ENCODE peak calls at places on chromosomes 5 and 9, in nine cellular contexts. T is tibial nerve, I is stomach, V is H54, A is A549, U is thyroid gland, Q is IMR-90, N is heart left ventricle, F is sigmoid colon. R is an unnamed sample.

GRCh38 chr9:33229359-33230120 is 10.4 kb upstream of the SPINK4 start:
- DNase-seq in T (no peak), I (peak), V (no peak), A (peak), U (peak), Q (no peak), N (no peak), F (no peak), R (no peak)

GRCh38 chr9:77896269-77897245 is 135.1 kb downstream of the GNAQ start:
- DNase-seq in T (no peak), I (no peak), V (no peak), A (no peak), U (peak), Q (no peak), N (no peak), F (no peak), R (no peak)

GRCh38 chr5:16856531-16856930 is 79.6 kb downstream of the MYO10 start:
- DNase-seq in T (no peak), I (no peak), V (peak), A (no peak), U (peak), Q (peak), N (no peak), F (no peak), R (no peak)

GRCh38 chr9:77785341-77785740 is 137.2 kb upstream of the GNA14 start:
- DNase-seq in T (no peak), I (no peak), V (no peak), A (no peak), U (no peak), Q (no peak), N (no peak), F (no peak), R (no peak)

GRCh38 chr5:33937017-33937699 is 972 bp downstream of the RXFP3 start:
- DNase-seq in T (no peak), I (no peak), V (no peak), A (no peak), U (no peak), Q (no peak), N (no peak), F (no peak), R (no peak)

GRCh38 chr9:94833802-94834201 is 107.3 kb downstream of the AOPEP start:
- DNase-seq in T (no peak), I (no peak), V (no peak), A (no peak), U (no peak), Q (no peak), N (no peak), F (no peak), R (no peak)

GRCh38 chr5:146344155-146345118 is 5.8 kb downstream of the POU4F3 start:
- DNase-seq in T (no peak), I (no peak), V (no peak), A (no peak), U (no peak), Q (no peak), N (no peak), F (no peak), R (no peak)

GRCh38 chr5:143001764-143002351 is 231.7 kb downstream of the ARHGAP26 start:
- DNase-seq in T (no peak), I (no peak), V (peak), A (no peak), U (no peak), Q (peak), N (no peak), F (no peak), R (no peak)

GRCh38 chr9:15373881-15374280 is 48.8 kb upstream of the SNAPC3 start:
- DNase-seq in T (no peak), I (no peak), V (no peak), A (no peak), U (no peak), Q (peak), N (no peak), F (no peak), R (no peak)

GRCh38 chr5:67578011-67578410 is 381.4 kb upstream of the CD180 start:
- DNase-seq in T (no peak), I (no peak), V (no peak), A (no peak), U (no peak), Q (no peak), N (no peak), F (no peak), R (no peak)

GRCh38 chr5:116037236-116037822 is 5.1 kb downstream of the ARL14EPL start:
- DNase-seq in T (no peak), I (no peak), V (no peak), A (no peak), U (no peak), Q (no peak), N (no peak), F (no peak), R (no peak)

GRCh38 chr5:179668404-179668803 is 12.4 kb downstream of the CBY3 start:
- DNase-seq in T (peak), I (peak), V (peak), A (peak), U (peak), Q (peak), N (no peak), F (no peak), R (no peak)

GRCh38 chr5:123700624-123701023 is 188.6 kb downstream of the CSNK1G3 start:
- DNase-seq in T (no peak), I (no peak), V (peak), A (peak), U (no peak), Q (peak), N (no peak), F (no peak), R (no peak)

GRCh38 chr5:133244242-133244641 is 192.4 kb downstream of the HSPA4 start:
- DNase-seq in T (no peak), I (no peak), V (no peak), A (no peak), U (no peak), Q (peak), N (no peak), F (no peak), R (no peak)

GRCh38 chr9:110317921-110318320 is 19.7 kb downstream of the TXNDC8 start:
- DNase-seq in T (no peak), I (no peak), V (no peak), A (no peak), U (no peak), Q (no peak), N (no peak), F (no peak), R (no peak)

GRCh38 chr5:158884827-158885512 is 214.7 kb downstream of the EBF1 start:
- DNase-seq in T (no peak), I (no peak), V (no peak), A (no peak), U (no peak), Q (no peak), N (no peak), F (no peak), R (no peak)

GRCh38 chr9:76401580-76402354 is 7.5 kb upstream of the RFK start:
- DNase-seq in T (no peak), I (no peak), V (peak), A (no peak), U (no peak), Q (peak), N (no peak), F (no peak), R (peak)

GRCh38 chr5:141514330-141515111 is 25.6 kb downstream of the PCDHGC5 start:
- DNase-seq in T (peak), I (no peak), V (no peak), A (no peak), U (peak), Q (peak), N (no peak), F (no peak), R (no peak)

GRCh38 chr9:126599047-126599650 is 14.6 kb upstream of the LMX1B start:
- DNase-seq in T (no peak), I (no peak), V (no peak), A (no peak), U (no peak), Q (no peak), N (no peak), F (no peak), R (no peak)

GRCh38 chr9:134604834-134605233 is 36.8 kb upstream of the COL5A1 start:
- DNase-seq in T (peak), I (peak), V (no peak), A (no peak), U (no peak), Q (no peak), N (no peak), F (no peak), R (peak)

GRCh38 chr9:32584784-32585183 is 11.8 kb upstream of the NDUFB6 start:
- DNase-seq in T (no peak), I (no peak), V (no peak), A (no peak), U (no peak), Q (peak), N (no peak), F (no peak), R (no peak)

DNA sequence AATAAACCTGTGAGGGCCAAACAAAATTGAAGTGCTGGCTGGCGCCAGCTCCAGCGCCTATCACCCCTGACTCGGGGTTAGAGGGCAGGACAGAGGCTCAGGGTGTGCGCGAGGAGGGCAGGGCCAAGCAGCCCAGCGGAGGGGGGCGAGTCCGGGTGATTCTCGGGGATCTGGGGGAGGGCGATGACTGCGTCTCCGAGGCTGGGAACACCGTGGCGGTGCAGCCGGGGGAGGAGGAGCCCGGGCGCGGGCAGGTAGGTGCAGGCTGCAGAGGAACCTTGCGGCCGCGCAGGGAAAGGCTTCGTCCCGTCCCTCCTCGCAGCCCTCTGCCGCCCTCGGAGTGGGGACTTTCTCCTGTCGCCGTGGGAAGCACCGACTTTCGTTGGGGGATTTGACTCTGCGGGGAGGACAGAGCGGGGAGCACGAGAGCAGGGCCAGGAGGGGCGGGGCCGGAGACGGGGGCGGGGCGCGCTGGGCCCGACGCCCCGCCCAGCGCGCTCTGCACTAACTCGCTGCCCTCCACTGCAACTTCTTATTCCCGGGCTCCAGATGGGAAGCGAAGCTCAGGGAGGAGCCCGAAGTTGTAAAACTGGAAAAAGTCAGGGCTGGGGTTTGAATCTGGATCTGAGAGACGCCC is 5.3 kb downstream of the RGS14 start:
- DNase-seq in T (peak), I (peak), V (no peak), A (peak), U (peak), Q (no peak), N (peak), F (peak), R (peak)
- TF ChIP-seq POLR2A in T (no peak), I (no peak), V (no peak), A (no peak), U (peak), Q (no peak), N (no peak), F (no peak), R (no peak)

DNA sequence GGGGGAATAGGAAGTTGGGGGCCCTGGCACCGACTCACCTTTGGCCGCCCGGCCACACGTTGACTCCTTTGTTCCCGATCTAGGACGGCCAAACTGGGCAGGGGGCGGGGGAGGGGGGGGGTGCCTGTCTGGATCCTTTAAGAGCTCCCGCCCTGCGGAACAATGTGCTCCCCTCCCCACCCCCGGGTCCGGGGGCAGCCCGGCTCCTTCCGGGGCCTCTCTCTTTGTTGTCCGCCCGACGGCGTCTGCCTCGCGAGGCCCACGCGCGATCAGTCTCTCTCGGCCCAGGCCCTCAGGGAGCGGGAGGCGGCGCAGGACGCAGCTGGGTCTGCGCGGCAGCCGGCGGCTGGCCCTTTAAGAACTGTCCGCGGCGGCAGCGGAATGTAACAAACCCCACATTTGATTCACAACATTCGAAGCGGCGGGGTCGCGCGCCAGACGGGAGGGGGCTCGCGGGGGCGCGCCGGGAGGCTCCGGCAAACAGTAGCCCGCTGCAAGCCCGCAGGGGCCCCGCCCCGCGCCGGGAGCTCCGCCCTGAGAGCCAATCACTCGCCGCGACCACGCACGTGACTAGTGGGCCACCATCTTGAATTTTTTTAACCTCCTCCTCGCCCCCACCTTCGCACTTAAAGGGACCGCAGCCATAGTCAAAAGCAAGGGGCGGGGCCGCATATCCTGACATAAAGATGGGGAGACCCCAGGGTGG is at the start of gene RNF44:
- DNase-seq in T (peak), I (peak), V (peak), A (peak), U (peak), Q (peak), N (peak), F (peak), R (peak)
- TF ChIP-seq POLR2A in T (peak), I (no peak), V (no peak), A (peak), U (peak), Q (no peak), N (no peak), F (peak), R (peak)

DNA sequence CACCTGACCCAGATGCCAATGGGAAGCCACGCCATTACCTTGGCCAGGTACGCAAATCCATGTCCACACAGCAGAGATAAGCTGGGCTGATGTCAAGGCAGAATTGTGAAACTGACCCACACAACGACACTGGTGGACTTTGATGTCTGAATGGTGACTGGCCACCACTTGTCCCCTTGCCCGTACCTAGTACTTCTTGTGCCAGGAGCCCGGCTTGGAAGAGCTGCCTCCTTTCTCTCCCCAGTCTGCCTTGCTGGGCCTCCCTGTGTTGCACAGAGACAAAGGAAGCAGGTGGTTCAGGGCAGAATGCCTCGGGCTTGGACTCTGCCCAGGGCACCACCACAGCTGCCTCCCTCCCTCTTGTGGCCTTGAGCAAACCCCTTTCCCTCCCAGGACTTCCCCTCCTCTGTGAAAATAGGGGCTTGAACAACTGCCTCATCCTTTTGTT is 23.3 kb downstream of the PTGES2 start:
- DNase-seq in T (no peak), I (peak), V (no peak), A (no peak), U (peak), Q (no peak), N (peak), F (no peak), R (no peak)
- TF ChIP-seq POLR2A in T (no peak), I (no peak), V (no peak), A (no peak), U (no peak), Q (no peak), N (no peak), F (no peak), R (peak)

DNA sequence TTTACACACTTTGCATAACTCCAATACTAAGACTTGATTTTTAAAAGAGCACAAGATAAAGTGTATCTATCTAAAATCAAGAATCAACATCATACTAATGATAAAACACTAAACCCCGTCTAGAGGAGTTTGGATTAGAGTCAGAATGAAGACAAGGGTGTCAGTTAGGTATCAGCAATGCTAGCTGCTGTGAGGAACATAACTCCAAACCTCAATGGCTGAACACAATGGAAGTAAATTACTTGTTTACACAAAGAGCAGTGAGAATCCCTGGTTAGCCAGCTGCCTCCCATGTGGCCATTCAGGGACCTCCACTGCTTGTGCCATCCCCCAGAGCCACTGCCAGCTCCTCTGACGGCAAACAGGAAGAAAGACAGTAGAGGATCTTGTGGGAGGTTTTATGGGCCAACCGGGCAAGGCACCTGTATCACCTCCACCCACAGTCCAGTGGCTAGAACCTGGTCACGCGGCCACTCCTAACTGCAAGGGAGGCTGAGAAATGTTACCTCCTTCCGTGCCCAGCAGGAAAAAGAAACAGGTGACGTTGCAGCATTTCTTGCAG is 24.0 kb upstream of the GRHPR start:
- DNase-seq in T (no peak), I (no peak), V (no peak), A (no peak), U (no peak), Q (no peak), N (no peak), F (no peak), R (no peak)
- TF ChIP-seq POLR2A in T (no peak), I (no peak), V (no peak), A (no peak), U (no peak), Q (no peak), N (no peak), F (no peak), R (no peak)

DNA sequence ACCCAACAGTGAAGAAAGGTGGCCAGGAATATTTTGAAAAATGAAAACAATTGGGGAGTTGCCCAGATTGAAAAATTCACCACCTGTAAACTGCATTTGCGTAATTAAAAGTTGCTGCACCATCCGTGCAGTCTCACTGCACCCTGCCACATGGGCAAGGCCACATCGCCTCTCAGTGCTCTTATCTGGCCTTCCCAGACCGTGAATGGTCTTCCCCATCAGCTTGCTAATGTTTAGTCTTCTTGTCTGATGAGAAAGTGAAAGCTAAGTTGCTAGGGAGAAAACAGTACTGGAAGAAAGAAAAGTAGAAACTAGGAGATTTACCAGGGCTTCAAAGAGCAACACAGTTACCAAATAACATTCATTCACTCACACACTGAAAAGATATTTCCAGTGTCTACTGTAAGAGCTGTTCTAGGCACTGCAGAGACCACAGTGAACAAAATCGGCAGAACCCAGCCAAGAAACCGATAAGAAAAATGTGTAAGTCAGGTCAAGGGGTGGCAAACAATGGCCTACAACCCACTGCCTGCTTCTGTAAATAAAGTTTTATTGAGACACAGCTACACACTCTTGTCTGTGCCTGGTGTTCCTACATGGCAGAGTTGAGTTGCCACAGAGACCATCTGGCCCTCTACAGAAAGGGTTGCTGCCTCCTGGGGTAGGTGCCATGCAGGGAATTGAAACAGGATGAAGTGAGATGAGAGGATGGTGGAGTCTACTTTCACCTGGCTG is 51.2 kb upstream of the CTSL start:
- DNase-seq in T (no peak), I (no peak), V (no peak), A (no peak), U (no peak), Q (peak), N (no peak), F (no peak), R (no peak)
- TF ChIP-seq POLR2A in T (no peak), I (no peak), V (no peak), A (no peak), U (no peak), Q (no peak), N (no peak), F (no peak), R (no peak)

GRCh38 chr5:90933298-90933697 is 374.7 kb downstream of the ADGRV1 start:
- DNase-seq in T (no peak), I (no peak), V (no peak), A (no peak), U (no peak), Q (no peak), N (no peak), F (no peak), R (no peak)

GRCh38 chr5:90932052-90932699 is 373.6 kb downstream of the ADGRV1 start:
- DNase-seq in T (peak), I (peak), V (peak), A (peak), U (peak), Q (peak), N (no peak), F (peak), R (no peak)

GRCh38 chr5:90934091-90934719 is 375.6 kb downstream of the ADGRV1 start:
- DNase-seq in T (no peak), I (no peak), V (no peak), A (no peak), U (no peak), Q (no peak), N (no peak), F (no peak), R (no peak)

GRCh38 chr5:90930062-90930461 is 371.5 kb downstream of the ADGRV1 start:
- DNase-seq in T (no peak), I (no peak), V (no peak), A (no peak), U (no peak), Q (no peak), N (no peak), F (no peak), R (no peak)

DNA sequence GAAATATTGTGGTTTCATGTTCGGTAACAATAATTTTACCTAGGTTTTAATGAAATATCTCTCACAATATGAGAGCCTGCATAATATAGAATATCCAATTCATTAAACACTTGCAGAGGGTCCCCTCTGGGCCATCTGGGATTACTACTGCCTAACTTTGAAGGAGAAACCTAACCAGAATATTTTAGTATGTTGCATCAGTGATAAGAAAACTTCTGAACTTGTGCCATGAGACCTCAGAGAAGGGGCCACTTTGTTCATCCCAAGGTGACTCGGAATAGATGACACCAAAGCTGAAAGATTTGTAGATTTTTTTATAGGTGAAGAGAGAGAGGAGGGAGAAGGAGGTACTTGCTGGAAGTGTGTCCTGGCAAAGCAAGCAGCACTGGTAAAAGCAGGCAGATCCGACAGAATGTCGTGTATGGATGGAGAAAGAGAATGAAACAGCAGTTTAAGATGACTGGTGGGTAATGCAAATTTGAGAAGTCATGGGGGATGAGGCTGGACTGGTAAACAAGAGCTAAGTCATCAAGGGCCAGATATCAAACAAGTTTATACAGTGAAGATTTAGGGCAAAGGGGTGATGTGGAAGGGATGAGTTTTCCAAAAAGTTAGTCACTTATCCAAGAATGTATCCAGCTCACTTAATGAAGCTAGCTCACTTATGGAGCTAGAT is 372.3 kb downstream of the ADGRV1 start:
- DNase-seq in T (no peak), I (no peak), V (no peak), A (no peak), U (no peak), Q (peak), N (no peak), F (no peak), R (no peak)
- TF ChIP-seq POLR2A in T (no peak), I (no peak), V (no peak), A (no peak), U (no peak), Q (no peak), N (no peak), F (no peak), R (no peak)

R was measured in Peyer's patch.